ENCODE peak calls at places on chromosomes 1 and 21, in six cellular contexts. V is GM12878, I is K562, X is A549, S is HepG2, F is upper lobe of left lung. N is an unnamed sample.

GRCh38 chr1:201004732-201005131 is 18.8 kb downstream of the KIF21B start:
- ATAC-seq in V (no peak), I (no peak), X (no peak), S (no peak), F (no peak), N (no peak)

GRCh38 chr1:26351591-26352337 is 2.2 kb downstream of the CRYBG2 start:
- ATAC-seq in V (no peak), I (peak; percentile 21), X (peak; percentile 46), S (peak; percentile 86), F (peak; percentile 34), N (no peak)

GRCh38 chr1:60898987-60899386 is 183.4 kb upstream of the NFIA start:
- ATAC-seq in V (peak; percentile 71), I (no peak), X (no peak), S (no peak), F (no peak), N (no peak)

GRCh38 chr1:207798847-207799246 is 47.0 kb downstream of the CD46 start:
- ATAC-seq in V (peak; percentile 14), I (no peak), X (no peak), S (peak; percentile 10), F (no peak), N (no peak)

GRCh38 chr1:44267438-44267837 is 54.2 kb downstream of the DMAP1 start:
- ATAC-seq in V (no peak), I (no peak), X (no peak), S (no peak), F (no peak), N (no peak)

GRCh38 chr1:155487537-155487936 is 75.1 kb downstream of the ASH1L start:
- ATAC-seq in V (no peak), I (no peak), X (no peak), S (no peak), F (no peak), N (no peak)

GRCh38 chr1:151846062-151846568 is 6.5 kb upstream of the C2CD4D start:
- ATAC-seq in V (peak; percentile 83), I (peak; percentile 92), X (peak; percentile 65), S (peak; percentile 82), F (no peak), N (no peak)

GRCh38 chr1:15153842-15154479 is 414 bp downstream of the TMEM51 start:
- ATAC-seq in V (peak; percentile 56), I (peak; percentile 80), X (peak; percentile 41), S (peak; percentile 42), F (peak; percentile 48), N (peak; percentile 63)

GRCh38 chr1:15341634-15342375 is 67.9 kb upstream of the EFHD2 start:
- ATAC-seq in V (no peak), I (no peak), X (peak; percentile 47), S (no peak), F (no peak), N (no peak)

GRCh38 chr1:28176492-28177470 is at the start of gene PTAFR:
- ATAC-seq in V (peak; percentile 72), I (no peak), X (no peak), S (no peak), F (peak; percentile 54), N (peak; percentile 8)

GRCh38 chr1:110173466-110174117 is 23.3 kb downstream of the SLC6A17 start:
- ATAC-seq in V (no peak), I (no peak), X (no peak), S (no peak), F (no peak), N (no peak)

GRCh38 chr1:111251570-111251969 is 24.1 kb downstream of the CHI3L2 start:
- ATAC-seq in V (no peak), I (no peak), X (no peak), S (no peak), F (no peak), N (no peak)

DNA sequence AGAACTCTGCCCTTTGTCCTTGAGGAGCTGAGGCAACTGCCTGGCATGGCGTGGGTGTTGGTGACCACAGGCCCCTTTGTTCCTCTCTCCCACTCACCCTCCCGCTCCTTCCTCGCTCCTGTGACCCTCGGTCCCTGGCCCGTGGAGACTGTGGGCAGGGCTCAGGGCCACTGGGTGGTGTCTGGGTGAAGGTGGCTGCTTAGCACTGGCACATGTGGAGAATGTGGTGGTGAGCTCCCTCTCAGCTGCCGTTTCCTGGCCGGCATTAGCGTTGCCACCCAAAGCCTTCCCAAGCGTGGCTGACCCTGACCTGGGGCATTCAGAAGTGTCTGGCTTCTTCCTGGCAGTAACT is 50.4 kb downstream of the NENF start:
- ATAC-seq in V (no peak), I (no peak), X (no peak), S (no peak), F (no peak), N (no peak)
- TF ChIP-seq EP300 in V (no peak), I (no peak), X (no peak), S (no peak), F (no peak), N (no peak)

DNA sequence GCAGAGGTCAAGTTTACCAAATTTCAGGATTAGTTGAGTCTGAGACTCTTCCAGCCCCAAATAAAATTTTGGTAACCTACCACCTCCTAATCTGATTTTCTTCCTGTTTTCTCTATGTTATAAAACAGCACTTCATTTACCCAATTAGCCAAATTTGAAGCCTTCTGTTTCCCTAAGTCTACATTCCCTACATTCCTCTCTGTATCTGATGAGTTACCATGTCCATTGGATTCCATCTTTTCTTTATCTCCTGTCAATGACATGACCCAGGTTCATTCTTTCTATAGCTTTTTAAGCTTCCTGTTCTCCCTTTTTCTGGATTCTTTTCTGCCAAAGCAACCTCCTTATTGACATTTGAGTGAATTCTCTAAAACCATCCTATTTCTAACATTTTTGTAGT is 72.8 kb downstream of the OSBPL9 start:
- ATAC-seq in V (no peak), I (no peak), X (no peak), S (no peak), F (no peak), N (no peak)
- H3K9me3 ChIP-seq in V (no peaks in the 10 kb centered on the region), I (no peaks in the 10 kb centered on the region), X (no peaks in the 10 kb centered on the region), S (no peaks in the 10 kb centered on the region), F (no peaks in the 10 kb centered on the region), N (no peaks in the 10 kb centered on the region)

GRCh38 chr1:158998781-158999161 is 10.9 kb upstream of the IFI16 start:
- ATAC-seq in V (peak; percentile 68), I (peak; percentile 83), X (peak; percentile 43), S (peak; percentile 39), F (peak; percentile 81), N (no peak)

GRCh38 chr1:158999301-159000069 is 10.2 kb upstream of the IFI16 start:
- ATAC-seq in V (no peak), I (no peak), X (peak; percentile 13), S (no peak), F (peak; percentile 92), N (peak; percentile 92)

GRCh38 chr1:159000070-159000409 is 9.7 kb upstream of the IFI16 start:
- ATAC-seq in V (no peak), I (no peak), X (no peak), S (no peak), F (no peak), N (no peak)

GRCh38 chr1:158998037-158998780 is 11.5 kb upstream of the IFI16 start:
- ATAC-seq in V (peak; percentile 51), I (peak; percentile 47), X (no peak), S (no peak), F (no peak), N (no peak)

DNA sequence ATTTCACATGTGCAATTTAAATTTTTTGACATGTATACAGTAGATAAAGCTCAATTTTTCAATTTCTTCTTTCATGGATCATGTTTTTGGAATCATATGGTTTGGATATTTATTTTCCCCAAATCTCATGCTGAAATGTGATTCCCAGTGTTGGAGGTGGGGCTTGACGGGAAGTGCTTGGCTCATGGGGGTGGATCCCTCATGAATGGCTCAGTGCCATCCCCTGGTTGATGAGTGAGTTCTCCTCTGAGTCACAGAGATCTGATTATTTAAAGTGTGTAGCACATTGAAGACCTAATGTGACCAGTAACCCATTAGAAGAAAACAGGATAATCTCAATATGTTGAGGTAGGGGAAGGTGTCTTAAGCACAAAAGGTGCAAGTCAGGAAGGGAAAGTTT is 9.1 kb upstream of the IFI16 start:
- ATAC-seq in V (no peak), I (peak; percentile 61), X (no peak), S (no peak), F (peak; percentile 79), N (peak; percentile 70)
- TF ChIP-seq EP300 in V (no peak), I (no peak), X (no peak), S (no peak), F (peak; percentile 75), N (no peak)

DNA sequence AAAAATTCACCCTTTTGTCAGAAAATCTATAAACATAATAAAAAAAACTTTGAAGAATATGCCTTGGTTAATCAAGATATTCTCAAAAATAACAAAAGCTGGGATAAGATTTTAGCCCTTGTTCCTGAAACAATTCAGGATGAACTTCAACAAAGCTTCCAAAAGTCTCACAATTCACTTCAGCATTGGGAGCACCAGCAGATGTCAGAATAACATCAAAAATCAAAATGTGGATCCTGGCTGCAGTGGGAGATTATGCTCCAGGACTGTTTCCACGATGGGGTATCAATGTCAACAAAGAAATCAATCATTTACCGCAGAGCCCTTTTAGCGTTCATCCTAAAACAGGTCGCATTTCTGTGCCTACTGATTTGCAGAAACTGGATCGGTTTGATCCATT is 35.2 kb downstream of the ZNF670 start:
- ATAC-seq in V (no peak), I (no peak), X (no peak), S (no peak), F (no peak), N (no peak)
- H3K9me3 ChIP-seq in V (peaks cover 20% of the 10 kb centered on the region), I (peaks cover 30% of the 10 kb centered on the region), X (peaks cover 84% of the 10 kb centered on the region), S (peaks cover 86% of the 10 kb centered on the region), F (peaks cover 33% of the 10 kb centered on the region), N (peaks cover 44% of the 10 kb centered on the region)

GRCh38 chr1:77831976-77832695 is 52.7 kb downstream of the MIGA1 start:
- ATAC-seq in V (no peak), I (peak; percentile 32), X (no peak), S (no peak), F (peak; percentile 34), N (peak; percentile 35)

GRCh38 chr1:77831566-77831965 is 52.1 kb downstream of the MIGA1 start:
- ATAC-seq in V (no peak), I (no peak), X (no peak), S (no peak), F (no peak), N (no peak)

GRCh38 chr1:77833521-77834100 is 54.2 kb downstream of the MIGA1 start:
- ATAC-seq in V (no peak), I (peak; percentile 63), X (no peak), S (no peak), F (no peak), N (no peak)

GRCh38 chr1:77832889-77833288 is 53.4 kb downstream of the MIGA1 start:
- ATAC-seq in V (no peak), I (peak; percentile 61), X (no peak), S (no peak), F (peak; percentile 75), N (peak; percentile 89)

GRCh38 chr1:77834771-77835334 is 53.6 kb upstream of the NEXN start:
- ATAC-seq in V (no peak), I (no peak), X (no peak), S (no peak), F (no peak), N (peak; percentile 54)
- TF ChIP-seq EP300 in V (no peak), I (no peak), X (no peak), S (no peak), F (no peak), N (no peak)

GRCh38 chr21:22725436-22725835 is 1727.2 kb downstream of the NCAM2 start:
- ATAC-seq in V (no peak), I (no peak), X (no peak), S (no peak), F (no peak), N (no peak)
- H3K9me3 ChIP-seq in V (no peaks in the 10 kb centered on the region), I (no peaks in the 10 kb centered on the region), X (no peaks in the 10 kb centered on the region), S (peaks cover 84% of the 10 kb centered on the region), F (no peaks in the 10 kb centered on the region), N (no peaks in the 10 kb centered on the region)

DNA sequence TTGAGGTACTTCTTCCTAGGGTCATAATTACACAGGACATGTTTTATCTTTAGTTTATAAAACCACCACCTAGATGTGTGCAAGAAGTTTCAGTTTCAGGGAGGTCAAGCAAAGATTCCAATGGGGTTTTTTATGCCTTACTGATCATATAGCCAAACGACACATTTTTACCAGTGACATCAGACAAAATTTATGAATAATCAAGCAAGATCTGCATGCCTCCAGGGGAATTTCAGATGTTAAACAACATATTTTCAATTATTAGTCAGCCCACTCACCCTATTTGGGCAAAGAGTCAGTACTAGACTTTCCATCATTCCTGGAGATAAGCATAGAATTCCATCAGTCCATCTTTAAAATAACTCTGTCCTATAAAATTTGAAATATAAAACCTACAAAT is 867.4 kb downstream of the KCNT2 start:
- ATAC-seq in V (no peak), I (no peak), X (no peak), S (no peak), F (no peak), N (no peak)
- TF ChIP-seq EP300 in V (no peak), I (no peak), X (no peak), S (no peak), F (no peak), N (no peak)

N was measured in gastroesophageal sphincter.